ENCODE peak calls at places on chromosome 7, in eight cellular contexts. E is foreskin keratinocyte; G is WTC11; V is endothelial cell of umbilical vein; H is kidney; T is glutamatergic neuron; B is hepatocyte; X is CD4-positive, alpha-beta T cell. L is an unnamed sample.

GRCh38 chr7:27172388-27172774 is 1.7 kb downstream of the HOXA10 start:
- DNase-seq in X (no peak), T (peak; percentile 13), G (no peak), B (no peak), H (peak; percentile 80), E (peak; percentile 66), V (peak; percentile 69), L (peak; percentile 67)

GRCh38 chr7:107044347-107045194 is at the start of gene PRKAR2B:
- DNase-seq in T (peak; percentile 90), E (no peak), H (peak; percentile 92), B (peak; percentile 92), X (peak; percentile 73), G (peak; percentile 83), V (peak; percentile 83), L (no peak)

GRCh38 chr7:7399707-7400106 is 136.0 kb downstream of the COL28A1 start:
- DNase-seq in V (no peak), X (no peak), H (no peak), G (no peak), E (no peak), B (no peak), T (no peak), L (no peak)

GRCh38 chr7:139648941-139649425 is 125.5 kb downstream of the CLEC2L start:
- DNase-seq in V (peak; percentile 75), X (no peak), G (no peak), E (no peak), T (no peak), H (no peak), B (no peak), L (no peak)

GRCh38 chr7:82263880-82264751 is 179.5 kb downstream of the CACNA2D1 start:
- DNase-seq in E (no peak), X (no peak), B (no peak), T (no peak), H (no peak), G (no peak), V (no peak), L (no peak)

GRCh38 chr7:47326808-47327207 is 255.1 kb downstream of the TNS3 start:
- DNase-seq in H (peak; percentile 76), B (peak; percentile 71), G (no peak), E (peak; percentile 10), X (no peak), V (no peak), T (no peak), L (no peak)

GRCh38 chr7:28921822-28922221 is 36.3 kb downstream of the TRIL start:
- DNase-seq in E (peak; percentile 50), B (peak; percentile 83), V (peak; percentile 67), X (peak; percentile 4), G (peak; percentile 34), T (peak; percentile 24), H (no peak), L (no peak)

GRCh38 chr7:10974717-10975032 is 1.0 kb downstream of the PHF14 start:
- DNase-seq in X (no peak), V (no peak), T (no peak), H (no peak), G (no peak), B (no peak), E (peak; percentile 16), L (no peak)

GRCh38 chr7:94580601-94581000 is 71.0 kb downstream of the CASD1 start:
- DNase-seq in B (peak; percentile 60), G (no peak), V (no peak), T (no peak), X (no peak), H (no peak), E (peak; percentile 51), L (no peak)

GRCh38 chr7:123624527-123625183 is 23.0 kb downstream of the ASB15 start:
- DNase-seq in T (peak; percentile 70), E (peak; percentile 23), B (peak; percentile 37), X (peak; percentile 46), G (peak; percentile 86), H (no peak), V (no peak), L (no peak)

DNA sequence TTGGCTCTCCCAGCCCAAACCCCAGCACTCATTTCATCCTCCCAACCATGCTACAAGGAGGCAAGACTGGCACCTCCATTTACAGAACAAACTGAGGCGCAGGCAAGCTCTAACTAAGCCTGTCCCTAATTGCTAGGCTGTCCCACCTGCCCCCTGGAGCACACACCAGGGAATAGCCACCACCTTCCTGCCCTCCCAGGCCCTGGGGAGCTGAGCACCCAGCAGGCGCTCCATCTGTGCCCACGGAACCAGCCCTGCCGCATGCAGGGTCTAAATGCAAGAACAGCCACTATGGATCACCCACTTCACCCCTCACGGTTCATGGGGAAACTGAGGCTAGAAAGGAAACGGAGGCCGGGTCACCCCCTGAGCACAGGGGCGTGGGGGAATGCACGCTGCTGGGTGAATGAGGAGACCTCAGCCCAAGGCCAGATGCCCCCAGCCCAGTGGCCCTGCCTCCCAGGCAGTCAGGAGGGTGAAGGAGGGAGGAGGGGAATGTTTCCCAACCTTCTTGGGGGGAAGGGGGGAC is 16.5 kb downstream of the PDGFA start:
- DNase-seq in V (no peak), B (no peak), E (no peak), H (peak; percentile 72), G (no peak), T (peak; percentile 5), X (no peak), L (peak; percentile 48)
- TF ChIP-seq CTCF in V (no peak), B (no peak), E (peak; percentile 30), H (no peak), G (no peak), T (no peak), X (no peak), L (peak; percentile 12)

GRCh38 chr7:157397751-157398691 is 61.2 kb downstream of the DNAJB6 start:
- DNase-seq in V (peak; percentile 52), H (peak; percentile 77), B (peak; percentile 66), X (no peak), E (peak; percentile 38), T (peak; percentile 60), G (peak; percentile 62), L (no peak)
- TF ChIP-seq CTCF in V (peak; percentile 60), H (peak; percentile 20), B (peak; percentile 52), X (peak; percentile 15), E (peak; percentile 63), T (peak; percentile 13), G (no peak), L (peak; percentile 76)

GRCh38 chr7:74306737-74307469 is 17.7 kb downstream of the CLIP2 start:
- DNase-seq in H (peak; percentile 89), E (peak; percentile 33), X (no peak), T (peak; percentile 70), B (no peak), V (peak; percentile 69), G (no peak), L (no peak)
- TF ChIP-seq CTCF in H (no peak), E (no peak), X (no peak), T (no peak), B (no peak), V (no peak), G (no peak), L (no peak)

GRCh38 chr7:111710839-111711380 is 148.6 kb upstream of the IMMP2L start:
- DNase-seq in T (no peak), X (no peak), V (no peak), B (no peak), H (no peak), E (no peak), G (no peak), L (no peak)
- TF ChIP-seq CTCF in T (no peak), X (no peak), V (no peak), B (no peak), H (no peak), E (no peak), G (no peak), L (peak; percentile 47)

GRCh38 chr7:147245274-147245673 is 1128.7 kb downstream of the CNTNAP2 start:
- DNase-seq in H (no peak), E (peak; percentile 1), T (peak; percentile 33), V (no peak), G (peak; percentile 63), B (peak; percentile 64), X (no peak), L (no peak)
- TF ChIP-seq CTCF in H (peak; percentile 64), E (peak; percentile 41), T (peak; percentile 77), V (peak; percentile 18), G (peak; percentile 70), B (peak; percentile 63), X (no peak), L (peak; percentile 85)